ENCODE peak calls at places on chromosome 7, in six cellular contexts. D, K, J, W, P and E are unnamed samples.

GRCh38 chr7:157483971-157484410 is 147.2 kb downstream of the DNAJB6 start:
- DNase-seq in P (no peak), D (no peak), J (no peak), W (no peak), K (no peak), E (no peak)

GRCh38 chr7:150895809-150896208 is 43.5 kb downstream of the AOC1 start:
- DNase-seq in W (no peak), K (no peak), D (no peak), J (no peak), P (no peak), E (no peak)

GRCh38 chr7:106623846-106624245 is 37.1 kb downstream of the CCDC71L start:
- DNase-seq in K (no peak), J (no peak), P (no peak), D (peak; percentile 28), W (no peak), E (no peak)

GRCh38 chr7:142774826-142775225 is 4.1 kb downstream of the PRSS2 start:
- DNase-seq in K (no peak), D (no peak), W (no peak), P (no peak), J (no peak), E (no peak)

GRCh38 chr7:66964391-66964790 is 31.0 kb downstream of the SBDS start:
- DNase-seq in W (no peak), P (no peak), J (no peak), D (no peak), K (no peak), E (no peak)

GRCh38 chr7:43491984-43492383 is 90.9 kb upstream of the STK17A start:
- DNase-seq in W (no peak), P (no peak), D (no peak), J (no peak), K (peak; percentile 61), E (no peak)

GRCh38 chr7:139691253-139691781 is 86.5 kb downstream of the HIPK2 start:
- DNase-seq in J (no peak), D (no peak), W (no peak), K (no peak), P (no peak), E (no peak)

GRCh38 chr7:130141858-130142653 is 63.1 kb downstream of the TMEM209 start:
- DNase-seq in D (no peak), J (peak; percentile 23), K (no peak), P (no peak), W (no peak), E (no peak)

GRCh38 chr7:43248961-43249807 is 136.7 kb downstream of the HECW1 start:
- DNase-seq in D (peak; percentile 50), P (no peak), K (no peak), J (peak; percentile 33), W (no peak), E (no peak)

GRCh38 chr7:20165146-20165510 is 52.1 kb downstream of the MACC1 start:
- DNase-seq in J (no peak), P (no peak), D (no peak), W (no peak), K (no peak), E (no peak)

GRCh38 chr7:149559711-149560110 is 62.1 kb upstream of the ZNF746 start:
- DNase-seq in K (no peak), D (no peak), J (no peak), W (no peak), P (no peak), E (no peak)

GRCh38 chr7:139505563-139505962 is 17.9 kb upstream of the CLEC2L start:
- DNase-seq in K (no peak), D (no peak), W (no peak), J (peak; percentile 68), P (no peak), E (no peak)

GRCh38 chr7:27459021-27459728 is 203.5 kb downstream of the HIBADH start:
- DNase-seq in D (no peak), J (no peak), P (no peak), W (no peak), K (no peak), E (no peak)

GRCh38 chr7:2540641-2541051 is 14.7 kb downstream of the BRAT1 start:
- DNase-seq in D (no peak), J (no peak), W (no peak), P (no peak), K (no peak), E (no peak)

GRCh38 chr7:103866919-103867318 is 122.5 kb downstream of the RELN start:
- DNase-seq in P (no peak), K (no peak), D (no peak), J (no peak), W (no peak), E (no peak)

GRCh38 chr7:91230503-91230902 is 33.7 kb upstream of the FZD1 start:
- DNase-seq in D (no peak), J (no peak), W (no peak), P (no peak), K (no peak), E (no peak)

GRCh38 chr7:106916689-106917088 is 51.6 kb downstream of the PIK3CG start:
- DNase-seq in P (no peak), D (no peak), W (no peak), K (no peak), J (no peak), E (no peak)

GRCh38 chr7:98495523-98495922 is 94.6 kb upstream of the BAIAP2L1 start:
- DNase-seq in J (no peak), W (no peak), P (no peak), D (no peak), K (no peak), E (no peak)

GRCh38 chr7:106814887-106815286 is 50.2 kb upstream of the PIK3CG start:
- DNase-seq in J (no peak), D (no peak), P (no peak), W (no peak), K (no peak), E (no peak)

GRCh38 chr7:137832382-137832781 is 14.4 kb downstream of the DGKI start:
- DNase-seq in D (no peak), W (no peak), J (no peak), K (no peak), P (no peak), E (no peak)

GRCh38 chr7:85573849-85574248 is 387.0 kb upstream of the SEMA3D start:
- DNase-seq in D (no peak), K (no peak), J (no peak), P (no peak), W (no peak), E (no peak)

GRCh38 chr7:760006-760405 is 32.9 kb upstream of the PRKAR1B start:
- DNase-seq in W (no peak), J (no peak), D (no peak), P (no peak), K (no peak), E (no peak)

GRCh38 chr7:150831851-150832250 is 20.5 kb upstream of the AOC1 start:
- DNase-seq in D (no peak), J (no peak), W (no peak), K (no peak), P (no peak), E (no peak)

GRCh38 chr7:125681508-125681907 is 751.9 kb upstream of the POT1 start:
- DNase-seq in W (no peak), K (no peak), D (no peak), P (no peak), J (no peak), E (no peak)

GRCh38 chr7:10767771-10768170 is 205.9 kb upstream of the PHF14 start:
- DNase-seq in J (no peak), D (no peak), P (no peak), K (peak; percentile 18), W (no peak), E (no peak)

GRCh38 chr7:52917982-52918578 is 117.4 kb upstream of the POM121L12 start:
- DNase-seq in D (peak; percentile 2), J (peak; percentile 61), W (no peak), K (no peak), P (no peak), E (no peak)

GRCh38 chr7:112537822-112538221 is 57.0 kb downstream of the LSMEM1 start:
- DNase-seq in P (no peak), J (no peak), W (no peak), D (no peak), K (no peak), E (no peak)

GRCh38 chr7:136566491-136566890 is 302.0 kb upstream of the CHRM2 start:
- DNase-seq in K (no peak), J (no peak), W (no peak), P (no peak), D (no peak), E (no peak)

GRCh38 chr7:121530251-121531174 is 134.4 kb upstream of the FAM3C start:
- DNase-seq in D (peak; percentile 100), P (no peak), W (no peak), J (no peak), K (peak; percentile 100), E (no peak)

GRCh38 chr7:134547738-134548054 is 1.2 kb upstream of the AKR1B15 start:
- DNase-seq in W (no peak), J (peak; percentile 88), P (peak; percentile 72), K (peak; percentile 32), D (no peak), E (no peak)

GRCh38 chr7:131104611-131105293 is 222.9 kb upstream of the MKLN1 start:
- DNase-seq in P (no peak), D (no peak), W (no peak), K (no peak), J (no peak), E (no peak)

GRCh38 chr7:234712-235553 is 42.6 kb downstream of the FAM20C start:
- DNase-seq in W (no peak), P (peak; percentile 80), D (no peak), K (no peak), J (no peak), E (no peak)

GRCh38 chr7:3194501-3195141 is 106.4 kb upstream of the SDK1 start:
- DNase-seq in K (peak; percentile 99), D (no peak), P (no peak), J (peak; percentile 83), W (peak; percentile 53), E (no peak)

GRCh38 chr7:22618528-22618927 is 108.5 kb upstream of the IL6 start:
- DNase-seq in D (no peak), K (no peak), W (no peak), P (no peak), J (no peak), E (no peak)

GRCh38 chr7:80954181-80954580 is 35.3 kb upstream of the SEMA3C start:
- DNase-seq in D (no peak), J (no peak), P (no peak), W (no peak), K (no peak), E (no peak)